ENCODE peak calls at places on chromosomes 2 and 18, in five cellular contexts. J is iPS-NIHi11, M is GM12864, B is AG04449, C is NB4. K is an unnamed sample.

GRCh38 chr18:62281684-62282083 is 43.4 kb upstream of the TNFRSF11A start:
- DNase-seq in M (no peak), J (no peak), C (peak; percentile 7), B (peak; percentile 57), K (no peak)

GRCh38 chr18:45890606-45891005 is 65.1 kb downstream of the SIGLEC15 start:
- DNase-seq in J (no peak), C (peak; percentile 38), M (no peak), B (no peak), K (no peak)

GRCh38 chr18:5413447-5413846 is 117.9 kb upstream of the ZBTB14 start:
- DNase-seq in J (no peak), B (no peak), C (no peak), M (no peak), K (no peak)

GRCh38 chr2:196293751-196294486 is 122.5 kb upstream of the STK17B start:
- DNase-seq in C (peak; percentile 18), B (no peak), M (no peak), J (no peak), K (no peak)

GRCh38 chr18:79567481-79568147 is 112.0 kb upstream of the CTDP1 start:
- DNase-seq in M (no peak), C (no peak), B (peak; percentile 81), J (peak; percentile 89), K (peak; percentile 81)

GRCh38 chr2:239488078-239488590 is 87.3 kb upstream of the HDAC4 start:
- DNase-seq in C (no peak), B (no peak), M (no peak), J (no peak), K (no peak)

GRCh38 chr2:9554841-9555337 is 741 bp downstream of the ADAM17 start:
- DNase-seq in C (peak; percentile 82), J (no peak), B (no peak), M (no peak), K (no peak)

GRCh38 chr2:191190439-191190838 is 39.6 kb upstream of the STAT4 start:
- DNase-seq in C (no peak), B (no peak), M (no peak), J (no peak), K (no peak)

GRCh38 chr18:48788378-48788777 is 162.4 kb downstream of the SMAD7 start:
- DNase-seq in B (no peak), C (no peak), M (no peak), J (no peak), K (no peak)